ENCODE peak calls at places on chromosomes 11 and 22, in ten cellular contexts. One of them, this sample, is unnamed.

GRCh38 chr22:23278883-23279675 is 98.8 kb downstream of the BCR start:
- DNase-seq in cardiac fibroblast: no peak
- DNase-seq in thoracic aorta: no peak
- DNase-seq in fibroblast of mammary gland: peak
- DNase-seq in tibial nerve: no peak
- DNase-seq in astrocyte of the cerebellum: no peak
- DNase-seq in fibroblast of villous mesenchyme: no peak
- DNase-seq in AG04449: no peak
- DNase-seq in CD8-positive, alpha-beta T cell: no peak
- DNase-seq in AG10803: peak
- DNase-seq in this sample: no peak

GRCh38 chr11:67652965-67653845 is 2.7 kb upstream of the ACY3 start:
- DNase-seq in fibroblast of villous mesenchyme: no peak
- DNase-seq in fibroblast of mammary gland: no peak
- DNase-seq in AG04449: no peak
- DNase-seq in thoracic aorta: no peak
- DNase-seq in tibial nerve: no peak
- DNase-seq in CD8-positive, alpha-beta T cell: no peak
- DNase-seq in astrocyte of the cerebellum: no peak
- DNase-seq in AG10803: no peak
- DNase-seq in cardiac fibroblast: no peak
- DNase-seq in this sample: no peak

GRCh38 chr11:35177370-35177769 is 38.4 kb downstream of the CD44 start:
- DNase-seq in fibroblast of villous mesenchyme: no peak
- DNase-seq in tibial nerve: no peak
- DNase-seq in fibroblast of mammary gland: no peak
- DNase-seq in CD8-positive, alpha-beta T cell: no peak
- DNase-seq in AG10803: no peak
- DNase-seq in astrocyte of the cerebellum: peak
- DNase-seq in cardiac fibroblast: no peak
- DNase-seq in AG04449: no peak
- DNase-seq in thoracic aorta: no peak
- DNase-seq in this sample: no peak

GRCh38 chr11:123055132-123055924 is 6.6 kb downstream of the HSPA8 start:
- DNase-seq in fibroblast of mammary gland: no peak
- DNase-seq in tibial nerve: no peak
- DNase-seq in fibroblast of villous mesenchyme: no peak
- DNase-seq in astrocyte of the cerebellum: no peak
- DNase-seq in thoracic aorta: no peak
- DNase-seq in AG04449: no peak
- DNase-seq in CD8-positive, alpha-beta T cell: no peak
- DNase-seq in cardiac fibroblast: no peak
- DNase-seq in AG10803: no peak
- DNase-seq in this sample: no peak

GRCh38 chr11:33987975-33988580 is 63.5 kb upstream of the CAPRIN1 start:
- DNase-seq in astrocyte of the cerebellum: peak
- DNase-seq in thoracic aorta: peak
- DNase-seq in fibroblast of mammary gland: peak
- DNase-seq in tibial nerve: peak
- DNase-seq in fibroblast of villous mesenchyme: peak
- DNase-seq in CD8-positive, alpha-beta T cell: peak
- DNase-seq in cardiac fibroblast: peak
- DNase-seq in AG04449: no peak
- DNase-seq in AG10803: peak
- DNase-seq in this sample: peak

GRCh38 chr11:124669193-124669592 is 4.3 kb downstream of the SIAE start:
- DNase-seq in cardiac fibroblast: peak
- DNase-seq in CD8-positive, alpha-beta T cell: peak
- DNase-seq in AG04449: no peak
- DNase-seq in tibial nerve: no peak
- DNase-seq in fibroblast of mammary gland: peak
- DNase-seq in fibroblast of villous mesenchyme: peak
- DNase-seq in AG10803: peak
- DNase-seq in astrocyte of the cerebellum: peak
- DNase-seq in thoracic aorta: no peak
- DNase-seq in this sample: no peak

GRCh38 chr11:11731311-11732083 is 109.7 kb upstream of the GALNT18 start:
- DNase-seq in thoracic aorta: no peak
- DNase-seq in fibroblast of villous mesenchyme: peak
- DNase-seq in fibroblast of mammary gland: peak
- DNase-seq in tibial nerve: no peak
- DNase-seq in CD8-positive, alpha-beta T cell: no peak
- DNase-seq in AG10803: peak
- DNase-seq in astrocyte of the cerebellum: no peak
- DNase-seq in cardiac fibroblast: peak
- DNase-seq in AG04449: peak
- DNase-seq in this sample: peak

GRCh38 chr11:66789097-66789890 is 53.9 kb upstream of the RCE1 start:
- DNase-seq in astrocyte of the cerebellum: no peak
- DNase-seq in fibroblast of villous mesenchyme: peak
- DNase-seq in fibroblast of mammary gland: no peak
- DNase-seq in AG10803: no peak
- DNase-seq in tibial nerve: no peak
- DNase-seq in thoracic aorta: no peak
- DNase-seq in cardiac fibroblast: peak
- DNase-seq in CD8-positive, alpha-beta T cell: no peak
- DNase-seq in AG04449: no peak
- DNase-seq in this sample: no peak

GRCh38 chr11:102853956-102854355 is 10.5 kb upstream of the MMP3 start:
- DNase-seq in tibial nerve: no peak
- DNase-seq in thoracic aorta: no peak
- DNase-seq in fibroblast of mammary gland: no peak
- DNase-seq in AG10803: no peak
- DNase-seq in AG04449: no peak
- DNase-seq in fibroblast of villous mesenchyme: no peak
- DNase-seq in cardiac fibroblast: no peak
- DNase-seq in astrocyte of the cerebellum: no peak
- DNase-seq in CD8-positive, alpha-beta T cell: no peak
- DNase-seq in this sample: no peak

GRCh38 chr11:134477486-134477885 is 65.4 kb upstream of the B3GAT1 start:
- DNase-seq in astrocyte of the cerebellum: no peak
- DNase-seq in CD8-positive, alpha-beta T cell: no peak
- DNase-seq in fibroblast of mammary gland: no peak
- DNase-seq in AG04449: no peak
- DNase-seq in thoracic aorta: no peak
- DNase-seq in fibroblast of villous mesenchyme: no peak
- DNase-seq in cardiac fibroblast: no peak
- DNase-seq in tibial nerve: no peak
- DNase-seq in AG10803: no peak
- DNase-seq in this sample: no peak

GRCh38 chr11:70757241-70757640 is 358.9 kb downstream of the CTTN start:
- DNase-seq in CD8-positive, alpha-beta T cell: no peak
- DNase-seq in astrocyte of the cerebellum: no peak
- DNase-seq in cardiac fibroblast: no peak
- DNase-seq in tibial nerve: no peak
- DNase-seq in AG10803: no peak
- DNase-seq in AG04449: no peak
- DNase-seq in fibroblast of mammary gland: no peak
- DNase-seq in thoracic aorta: no peak
- DNase-seq in fibroblast of villous mesenchyme: no peak
- DNase-seq in this sample: no peak

GRCh38 chr11:70756756-70757155 is 358.4 kb downstream of the CTTN start:
- DNase-seq in AG10803: no peak
- DNase-seq in thoracic aorta: no peak
- DNase-seq in fibroblast of mammary gland: no peak
- DNase-seq in astrocyte of the cerebellum: no peak
- DNase-seq in CD8-positive, alpha-beta T cell: no peak
- DNase-seq in AG04449: no peak
- DNase-seq in tibial nerve: no peak
- DNase-seq in fibroblast of villous mesenchyme: no peak
- DNase-seq in cardiac fibroblast: no peak
- DNase-seq in this sample: no peak

GRCh38 chr11:70756341-70756740 is 358.0 kb downstream of the CTTN start:
- DNase-seq in astrocyte of the cerebellum: no peak
- DNase-seq in CD8-positive, alpha-beta T cell: no peak
- DNase-seq in cardiac fibroblast: no peak
- DNase-seq in fibroblast of villous mesenchyme: no peak
- DNase-seq in AG10803: no peak
- DNase-seq in thoracic aorta: no peak
- DNase-seq in AG04449: no peak
- DNase-seq in tibial nerve: no peak
- DNase-seq in fibroblast of mammary gland: no peak
- DNase-seq in this sample: no peak

GRCh38 chr11:70758206-70758605 is 359.9 kb downstream of the CTTN start:
- DNase-seq in cardiac fibroblast: no peak
- DNase-seq in tibial nerve: no peak
- DNase-seq in AG04449: no peak
- DNase-seq in CD8-positive, alpha-beta T cell: no peak
- DNase-seq in thoracic aorta: no peak
- DNase-seq in fibroblast of villous mesenchyme: no peak
- DNase-seq in fibroblast of mammary gland: no peak
- DNase-seq in AG10803: no peak
- DNase-seq in astrocyte of the cerebellum: no peak
- DNase-seq in this sample: no peak

DNA sequence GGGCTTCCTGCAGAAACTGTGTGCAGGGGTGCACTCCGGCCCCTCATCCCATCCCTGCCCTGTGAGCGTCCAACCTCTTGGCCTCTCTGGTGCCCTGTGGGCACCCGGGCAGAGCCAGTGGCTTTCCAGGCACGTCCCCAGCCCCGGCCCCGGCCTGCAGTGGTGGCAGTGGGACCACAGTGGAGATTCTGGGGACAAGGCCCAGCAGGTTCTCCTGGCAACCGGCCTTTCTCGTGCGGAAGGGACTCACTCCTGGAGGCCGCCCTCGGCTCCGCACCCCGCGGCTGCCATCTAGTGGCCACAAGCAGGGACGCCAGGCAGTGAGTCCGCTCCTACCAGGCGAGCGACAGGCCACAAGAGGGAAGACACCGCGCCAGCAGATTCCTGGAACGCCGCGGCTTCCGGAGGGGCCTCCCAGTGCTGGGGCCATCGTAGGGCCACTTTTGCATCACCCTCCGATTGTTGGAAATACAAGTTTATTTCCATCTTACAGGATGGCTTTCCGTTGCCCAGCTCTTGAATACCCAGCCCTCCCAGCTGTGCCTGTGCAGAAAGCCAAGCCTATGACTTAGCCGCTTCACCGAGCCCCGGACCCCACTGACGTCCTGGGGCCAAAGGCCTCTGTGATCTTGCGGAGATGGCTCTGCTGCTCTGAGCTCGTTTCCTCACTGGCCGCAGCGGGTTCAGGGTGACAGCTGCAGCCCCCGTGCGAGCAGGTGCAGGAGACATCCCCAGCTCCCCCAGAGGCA is 357.3 kb downstream of the CTTN start:
- DNase-seq in AG04449: no peak
- DNase-seq in cardiac fibroblast: peak
- DNase-seq in AG10803: peak
- DNase-seq in thoracic aorta: peak
- DNase-seq in tibial nerve: peak
- DNase-seq in fibroblast of mammary gland: peak
- DNase-seq in fibroblast of villous mesenchyme: peak
- DNase-seq in astrocyte of the cerebellum: peak
- DNase-seq in CD8-positive, alpha-beta T cell: peak
- DNase-seq in this sample: peak
- H3K4me3 ChIP-seq in AG04449: no peak
- H3K4me3 ChIP-seq in cardiac fibroblast: no peak
- H3K4me3 ChIP-seq in AG10803: no peak
- H3K4me3 ChIP-seq in thoracic aorta: no peak
- H3K4me3 ChIP-seq in tibial nerve: no peak
- H3K4me3 ChIP-seq in fibroblast of mammary gland: no peak
- H3K4me3 ChIP-seq in fibroblast of villous mesenchyme: no peak
- H3K4me3 ChIP-seq in astrocyte of the cerebellum: no peak
- H3K4me3 ChIP-seq in CD8-positive, alpha-beta T cell: no peak
- H3K4me3 ChIP-seq in this sample: no peak

GRCh38 chr11:21323617-21324016 is 654.2 kb downstream of the NELL1 start:
- DNase-seq in AG04449: no peak
- DNase-seq in cardiac fibroblast: no peak
- DNase-seq in thoracic aorta: no peak
- DNase-seq in fibroblast of mammary gland: no peak
- DNase-seq in AG10803: no peak
- DNase-seq in CD8-positive, alpha-beta T cell: no peak
- DNase-seq in tibial nerve: no peak
- DNase-seq in fibroblast of villous mesenchyme: no peak
- DNase-seq in astrocyte of the cerebellum: no peak
- DNase-seq in this sample: no peak
- TF ChIP-seq CTCF in AG04449: no peak
- TF ChIP-seq CTCF in cardiac fibroblast: no peak
- TF ChIP-seq CTCF in thoracic aorta: no peak
- TF ChIP-seq CTCF in fibroblast of mammary gland: no peak
- TF ChIP-seq CTCF in AG10803: no peak
- TF ChIP-seq CTCF in CD8-positive, alpha-beta T cell: no peak
- TF ChIP-seq CTCF in tibial nerve: no peak
- TF ChIP-seq CTCF in fibroblast of villous mesenchyme: no peak
- TF ChIP-seq CTCF in astrocyte of the cerebellum: no peak
- TF ChIP-seq CTCF in this sample: no peak

DNA sequence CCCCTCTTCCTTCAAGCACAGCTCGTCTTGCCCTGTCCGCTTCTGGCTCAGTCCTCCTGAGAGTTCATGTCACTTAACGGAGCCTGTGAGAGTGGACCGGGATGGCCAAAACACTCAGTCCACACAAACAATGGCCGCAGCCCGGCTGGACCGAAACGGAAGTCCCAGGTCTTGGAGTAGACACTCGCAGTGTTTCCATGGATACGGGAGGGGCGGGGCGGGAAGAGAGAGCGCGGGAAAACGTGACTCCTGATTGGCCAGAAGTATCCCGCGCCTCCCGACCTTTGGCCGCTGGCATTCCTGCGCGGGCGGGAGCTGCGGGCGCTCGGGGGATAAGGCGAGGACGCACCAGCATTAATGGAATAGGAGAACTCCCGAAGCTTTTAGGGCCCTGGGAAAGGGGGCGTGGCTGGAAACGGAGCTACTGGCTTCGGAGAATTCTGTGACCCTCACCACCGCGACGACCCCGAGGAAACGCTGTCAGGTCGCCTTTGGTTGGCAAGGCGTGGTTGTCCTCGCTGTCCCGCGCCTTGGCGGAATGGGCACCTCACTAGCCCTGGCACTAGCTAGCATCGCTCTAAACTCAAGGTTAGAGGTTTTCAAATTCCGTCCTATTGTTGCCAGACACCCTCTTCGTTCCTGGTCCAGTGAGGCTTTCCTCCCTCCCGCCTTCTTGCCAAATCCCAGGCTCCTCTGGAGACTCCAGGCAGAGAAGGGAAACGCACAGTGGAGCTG is at the start of the genes NLRP14 and ZNF214:
- DNase-seq in fibroblast of villous mesenchyme: peak
- DNase-seq in tibial nerve: peak
- DNase-seq in astrocyte of the cerebellum: peak
- DNase-seq in fibroblast of mammary gland: peak
- DNase-seq in AG04449: peak
- DNase-seq in cardiac fibroblast: peak
- DNase-seq in thoracic aorta: peak
- DNase-seq in AG10803: peak
- DNase-seq in CD8-positive, alpha-beta T cell: no peak
- DNase-seq in this sample: peak
- H3K4me3 ChIP-seq in fibroblast of villous mesenchyme: peak
- H3K4me3 ChIP-seq in tibial nerve: peak
- H3K4me3 ChIP-seq in astrocyte of the cerebellum: peak
- H3K4me3 ChIP-seq in fibroblast of mammary gland: peak
- H3K4me3 ChIP-seq in AG04449: peak
- H3K4me3 ChIP-seq in cardiac fibroblast: peak
- H3K4me3 ChIP-seq in thoracic aorta: peak
- H3K4me3 ChIP-seq in AG10803: peak
- H3K4me3 ChIP-seq in CD8-positive, alpha-beta T cell: no peak
- H3K4me3 ChIP-seq in this sample: peak

DNA sequence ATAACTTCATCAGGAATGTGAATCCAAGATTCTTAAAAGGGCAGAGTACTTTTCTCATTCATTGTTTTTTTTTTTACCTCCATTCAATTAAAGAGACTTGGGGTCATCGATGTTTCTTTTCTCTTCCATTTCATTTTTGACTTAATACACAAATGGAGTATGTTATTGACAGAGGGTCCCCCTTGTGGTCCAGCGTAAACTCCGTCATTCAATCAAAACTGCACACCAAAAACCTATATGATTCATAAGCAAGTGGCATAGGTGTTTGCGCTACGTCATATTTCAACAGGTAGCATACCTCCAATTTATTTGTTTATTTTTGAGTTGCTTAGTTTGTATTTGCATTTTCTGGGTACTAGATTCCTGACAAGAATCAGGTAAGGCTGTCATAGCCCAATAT is 12.7 kb upstream of the FOLH1 start:
- DNase-seq in fibroblast of mammary gland: no peak
- DNase-seq in thoracic aorta: no peak
- DNase-seq in astrocyte of the cerebellum: no peak
- DNase-seq in AG04449: no peak
- DNase-seq in fibroblast of villous mesenchyme: no peak
- DNase-seq in cardiac fibroblast: no peak
- DNase-seq in tibial nerve: no peak
- DNase-seq in CD8-positive, alpha-beta T cell: no peak
- DNase-seq in AG10803: no peak
- DNase-seq in this sample: no peak
- TF ChIP-seq CTCF in fibroblast of mammary gland: no peak
- TF ChIP-seq CTCF in thoracic aorta: no peak
- TF ChIP-seq CTCF in astrocyte of the cerebellum: no peak
- TF ChIP-seq CTCF in AG04449: no peak
- TF ChIP-seq CTCF in fibroblast of villous mesenchyme: no peak
- TF ChIP-seq CTCF in cardiac fibroblast: no peak
- TF ChIP-seq CTCF in tibial nerve: no peak
- TF ChIP-seq CTCF in CD8-positive, alpha-beta T cell: no peak
- TF ChIP-seq CTCF in AG10803: no peak
- TF ChIP-seq CTCF in this sample: no peak